ENCODE peak calls at places on chromosome 3, in nine cellular contexts. T is hepatocyte, F is transverse colon, H is tibial nerve, N is foreskin fibroblast, V is uterus, X is AG04450, W is lung, M is fibroblast of pulmonary artery. E is an unnamed sample.

GRCh38 chr3:67075295-67075694 is 77.2 kb downstream of the KBTBD8 start:
- DNase-seq in H (no peak), V (no peak), N (no peak), F (no peak), T (no peak), W (no peak), M (no peak), X (no peak), E (no peak)

GRCh38 chr3:190252080-190252479 is 70.2 kb downstream of the CLDN1 start:
- DNase-seq in F (no peak), X (peak), V (no peak), H (peak), N (peak), T (peak), M (peak), W (no peak), E (peak)

GRCh38 chr3:48504051-48504946 is at the start of gene SHISA5:
- DNase-seq in W (peak), V (peak), X (no peak), F (peak), T (peak), H (peak), N (peak), M (peak), E (no peak)

GRCh38 chr3:28345690-28346089 is 2.8 kb upstream of the ZCWPW2 start:
- DNase-seq in X (no peak), V (no peak), N (no peak), H (no peak), T (no peak), W (no peak), F (no peak), M (no peak), E (no peak)

GRCh38 chr3:133448478-133449122 is 48.7 kb downstream of the BFSP2 start:
- DNase-seq in T (no peak), W (no peak), H (no peak), M (no peak), N (no peak), X (no peak), V (no peak), F (peak), E (no peak)

GRCh38 chr3:111989061-111989678 is 9.6 kb upstream of the TAGLN3 start:
- DNase-seq in W (no peak), N (peak), F (no peak), X (peak), T (peak), V (no peak), H (no peak), M (peak), E (peak)

GRCh38 chr3:53357457-53357856 is 10.1 kb upstream of the DCP1A start:
- DNase-seq in F (no peak), V (no peak), T (no peak), W (no peak), H (no peak), M (peak), N (no peak), X (no peak), E (no peak)

GRCh38 chr3:132386259-132386658 is 31.0 kb upstream of the DNAJC13 start:
- DNase-seq in W (no peak), H (no peak), N (no peak), T (no peak), F (no peak), V (no peak), M (no peak), X (no peak), E (no peak)

GRCh38 chr3:13452490-13453335 is 27.4 kb upstream of the HDAC11 start:
- DNase-seq in X (peak), W (no peak), T (peak), N (peak), H (peak), V (no peak), F (peak), M (peak), E (peak)

GRCh38 chr3:160941885-160942494 is 163.2 kb downstream of the B3GALNT1 start:
- DNase-seq in T (peak), M (peak), H (peak), V (peak), X (peak), W (peak), F (peak), N (peak), E (peak)

GRCh38 chr3:97895216-97895615 is 73.4 kb downstream of the CRYBG3 start:
- DNase-seq in T (no peak), F (no peak), V (no peak), W (no peak), H (no peak), N (no peak), X (no peak), M (no peak), E (no peak)

GRCh38 chr3:120214161-120214560 is 70.9 kb downstream of the GPR156 start:
- DNase-seq in H (no peak), F (no peak), V (no peak), W (no peak), X (no peak), M (no peak), T (no peak), N (no peak), E (no peak)

GRCh38 chr3:129626744-129627349 is 20.4 kb upstream of the PLXND1 start:
- DNase-seq in V (peak), F (peak), M (peak), X (no peak), N (peak), H (peak), W (peak), T (peak), E (no peak)

GRCh38 chr3:81638480-81638879 is 123.0 kb downstream of the GBE1 start:
- DNase-seq in V (no peak), H (no peak), X (no peak), N (no peak), M (no peak), W (no peak), F (no peak), T (no peak), E (no peak)

GRCh38 chr3:81645248-81645647 is 116.2 kb downstream of the GBE1 start:
- DNase-seq in H (no peak), V (no peak), M (peak), X (no peak), W (no peak), N (no peak), F (no peak), T (no peak), E (no peak)

DNA sequence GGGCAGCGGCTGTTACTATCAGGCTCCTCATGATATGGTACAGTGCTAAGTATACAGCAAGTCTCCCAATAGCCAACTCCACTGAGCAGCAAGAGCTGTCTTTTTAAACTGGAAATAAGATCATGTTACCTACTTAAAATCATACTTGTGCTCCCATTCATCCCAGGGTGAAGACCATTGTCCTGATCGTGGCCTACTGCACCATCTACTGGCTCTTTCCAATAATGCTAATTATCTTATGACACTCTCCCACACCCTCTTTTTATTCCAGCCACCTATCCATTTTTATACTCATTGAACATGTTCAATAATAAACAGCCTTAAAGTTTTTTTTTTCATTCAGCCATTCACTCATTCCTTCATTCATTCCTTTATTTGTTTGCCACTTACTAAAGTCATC is 117.7 kb downstream of the GBE1 start:
- DNase-seq in N (no peak), H (no peak), M (peak), W (no peak), F (peak), T (peak), X (no peak), V (no peak), E (peak)
- TF ChIP-seq CTCF in N (peak), H (no peak), M (peak), W (peak), F (peak), T (peak), X (peak), V (no peak), E (peak)

GRCh38 chr3:108097326-108098035 is 6.7 kb upstream of the CD47 start:
- DNase-seq in X (no peak), T (no peak), F (no peak), M (no peak), W (no peak), H (no peak), N (no peak), V (no peak), E (no peak)

GRCh38 chr3:108096506-108097325 is 5.9 kb upstream of the CD47 start:
- DNase-seq in V (no peak), F (no peak), X (no peak), H (no peak), N (no peak), W (no peak), M (no peak), T (no peak), E (no peak)

GRCh38 chr3:108099679-108100428 is 9.0 kb upstream of the CD47 start:
- DNase-seq in T (no peak), N (no peak), F (no peak), H (no peak), M (no peak), V (no peak), W (peak), X (no peak), E (no peak)

GRCh38 chr3:108100906-108101305 is 10.1 kb upstream of the CD47 start:
- DNase-seq in T (no peak), N (no peak), V (no peak), W (no peak), F (no peak), H (no peak), X (no peak), M (no peak), E (no peak)

DNA sequence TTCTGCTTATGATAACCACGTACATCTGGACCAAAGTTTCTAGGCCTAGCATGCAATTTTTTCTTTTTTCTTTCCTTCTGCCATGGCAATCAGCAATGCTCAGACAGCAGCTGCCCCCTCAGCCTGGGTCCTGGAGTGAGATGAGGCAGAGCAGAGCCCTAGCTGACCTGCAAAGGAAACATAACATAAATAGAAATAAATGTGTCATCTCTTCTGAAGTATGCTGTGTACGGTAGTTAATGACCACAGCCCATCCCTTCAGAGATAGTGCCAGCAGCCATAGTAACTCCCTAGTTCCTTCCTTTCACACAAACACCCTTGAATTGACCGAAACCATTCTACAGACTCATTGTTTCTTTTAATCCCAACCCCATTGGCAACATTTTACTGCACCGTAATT is 8.4 kb upstream of the CD47 start:
- DNase-seq in M (no peak), X (no peak), V (no peak), T (no peak), N (no peak), W (no peak), H (no peak), F (no peak), E (no peak)
- H3K4me3 ChIP-seq in M (no peak), X (no peak), V (no peak), T (no peak), N (no peak), W (no peak), H (no peak), F (no peak), E (no peak)

DNA sequence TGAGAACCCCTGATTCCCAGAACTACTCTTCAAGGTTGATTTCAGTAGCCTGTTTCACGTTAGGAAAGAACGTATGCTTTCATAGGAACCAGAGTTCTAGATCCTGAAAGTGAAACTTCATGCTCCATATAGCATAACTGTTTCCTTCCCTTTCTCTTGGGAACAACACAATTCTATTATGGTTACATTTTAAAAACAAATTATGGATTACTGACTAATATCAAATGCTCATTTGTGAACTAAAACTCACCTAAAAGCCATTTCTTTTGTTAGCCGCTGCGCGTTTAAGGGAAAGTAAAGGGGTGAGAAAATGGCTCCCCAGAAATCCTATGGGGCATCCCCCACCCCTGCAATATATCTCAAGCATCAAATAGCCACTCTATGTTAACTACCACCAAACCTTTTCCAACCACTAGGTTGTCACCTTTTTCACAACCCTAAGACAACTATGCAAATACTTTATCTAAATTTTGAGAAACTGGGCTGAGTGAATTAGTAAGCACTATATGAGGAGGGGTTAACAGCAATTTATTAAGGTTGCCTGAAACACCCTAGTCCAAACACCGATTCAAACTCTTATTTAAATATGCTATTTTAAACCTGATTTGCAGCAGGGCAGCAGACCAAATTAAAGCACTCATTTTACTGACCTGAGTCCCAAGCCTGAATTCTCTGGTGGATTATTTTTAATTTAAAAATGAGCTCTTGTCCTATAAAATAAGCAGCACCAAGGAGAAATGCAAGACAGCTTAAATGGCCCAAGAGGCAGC is 2.4 kb downstream of the SIAH2 start:
- DNase-seq in W (no peak), X (no peak), N (no peak), M (no peak), V (no peak), T (no peak), F (no peak), H (no peak), E (no peak)
- TF ChIP-seq CTCF in W (no peak), X (no peak), N (no peak), M (no peak), V (no peak), T (no peak), F (no peak), H (no peak), E (no peak)

GRCh38 chr3:184156522-184156955 is 1.4 kb downstream of the DVL3 start:
- DNase-seq in V (peak), H (no peak), W (no peak), M (peak), F (peak), T (peak), N (no peak), X (no peak), E (no peak)
- H3K4me3 ChIP-seq in V (peak), H (peak), W (peak), M (peak), F (peak), T (peak), N (peak), X (peak), E (peak)

GRCh38 chr3:107430214-107431047 is 53.2 kb downstream of the CCDC54 start:
- DNase-seq in N (no peak), F (peak), W (no peak), X (no peak), H (peak), T (peak), V (peak), M (peak), E (no peak)
- TF ChIP-seq CTCF in N (no peak), F (no peak), W (no peak), X (no peak), H (no peak), T (no peak), V (no peak), M (no peak), E (no peak)

DNA sequence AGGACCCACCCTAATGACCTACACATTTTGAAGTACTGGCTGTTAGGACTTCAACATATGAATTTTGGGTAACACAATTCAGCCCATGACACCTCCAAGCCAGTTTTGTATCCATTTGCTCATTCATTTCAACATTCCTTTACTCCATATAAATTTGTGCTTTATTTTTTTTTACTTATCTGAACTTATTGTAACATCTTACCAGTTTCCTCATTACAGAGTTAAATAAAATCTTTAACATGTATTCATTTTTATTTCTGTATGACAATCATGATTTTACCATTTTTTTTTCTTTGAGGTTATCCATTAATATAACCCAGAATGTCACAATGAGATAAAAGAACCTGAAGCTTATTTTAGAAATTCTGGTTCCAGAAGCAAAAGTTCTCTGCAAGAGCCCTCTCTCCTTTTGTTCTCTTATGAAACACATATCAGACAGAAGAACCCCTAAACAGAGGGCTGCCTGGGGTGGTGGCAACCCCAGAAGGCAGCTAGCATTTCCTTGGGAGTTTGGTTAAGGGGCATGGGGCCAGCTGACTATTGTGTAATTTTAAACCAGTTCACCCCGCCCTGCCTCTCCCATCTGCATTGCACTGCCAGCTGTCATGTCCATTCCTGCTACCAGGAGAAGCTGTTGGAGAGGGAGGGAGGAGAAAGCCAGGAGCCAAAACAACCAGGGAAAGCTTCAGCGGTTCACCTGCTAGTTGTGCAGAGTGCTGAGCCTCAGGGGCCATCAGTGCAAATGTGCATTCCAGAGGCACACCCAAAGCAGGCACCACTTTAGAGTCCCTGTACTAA is 47.8 kb upstream of the ATP1B3 start:
- DNase-seq in X (no peak), F (peak), H (peak), W (peak), V (no peak), M (peak), T (peak), N (peak), E (no peak)
- H3K4me3 ChIP-seq in X (no peak), F (no peak), H (no peak), W (no peak), V (no peak), M (no peak), T (no peak), N (no peak), E (no peak)

GRCh38 chr3:191328963-191329653 is at the start of gene CCDC50:
- DNase-seq in F (peak), W (peak), X (no peak), N (peak), T (peak), V (peak), H (peak), M (peak), E (no peak)
- TF ChIP-seq CTCF in F (no peak), W (no peak), X (no peak), N (no peak), T (no peak), V (no peak), H (peak), M (no peak), E (no peak)